ENCODE peak calls at places on chromosomes 4 and X, in four cellular contexts. S is neural progenitor cell, R is A549, O is transverse colon. V is an unnamed sample.

GRCh38 chr4:31620476-31620875 is 900.3 kb downstream of the PCDH7 start:
- DNase-seq in O (no peak), S (no peak), R (no peak), V (no peak)

GRCh38 chr4:145230726-145231125 is 50.3 kb upstream of the OTUD4 start:
- DNase-seq in S (no peak), O (no peak), R (no peak), V (no peak)

GRCh38 chr4:145554691-145555090 is 64.5 kb upstream of the MMAA start:
- DNase-seq in R (no peak), O (no peak), S (no peak), V (no peak)

GRCh38 chrX:124388562-124388961 is 42.2 kb downstream of the SH2D1A start:
- DNase-seq in R (peak; percentile 49), O (peak; percentile 49), S (peak; percentile 67), V (peak; percentile 74)

GRCh38 chr4:155809835-155810234 is 51.0 kb downstream of the GUCY1B1 start:
- DNase-seq in S (peak; percentile 77), R (peak; percentile 88), O (no peak), V (no peak)

GRCh38 chrX:65034641-65035450 is 58.6 kb upstream of the ZC4H2 start:
- DNase-seq in R (peak; percentile 58), O (peak; percentile 85), S (peak; percentile 93), V (peak; percentile 65)

GRCh38 chrX:40933132-40934078 is 151.8 kb upstream of the USP9X start:
- DNase-seq in R (peak; percentile 36), O (no peak), S (peak; percentile 3), V (no peak)

GRCh38 chrX:26918633-26919032 is 544.5 kb downstream of the PPP4R3C start:
- DNase-seq in R (peak; percentile 13), O (no peak), S (peak; percentile 56), V (no peak)

GRCh38 chrX:100070334-100070849 is 339.7 kb downstream of the PCDH19 start:
- DNase-seq in R (no peak), O (no peak), S (peak; percentile 27), V (no peak)

GRCh38 chrX:112819013-112819635 is 21.5 kb downstream of the AMOT start:
- DNase-seq in S (no peak), R (no peak), O (no peak), V (no peak)

GRCh38 chrX:110944323-110944761 is 148.7 kb upstream of the CHRDL1 start:
- DNase-seq in R (no peak), O (no peak), S (peak; percentile 61), V (no peak)

GRCh38 chr4:185999207-185999606 is 69.7 kb upstream of the TLR3 start:
- DNase-seq in O (no peak), R (no peak), S (no peak), V (no peak)

GRCh38 chr4:2879026-2879425 is 35.4 kb downstream of the ADD1 start:
- DNase-seq in S (no peak), R (no peak), O (no peak), V (no peak)

GRCh38 chrX:55713635-55714034 is 3.9 kb upstream of the RRAGB start:
- DNase-seq in R (no peak), S (no peak), O (no peak), V (no peak)

GRCh38 chrX:53445977-53446376 is 11.8 kb upstream of the HSD17B10 start:
- DNase-seq in R (peak; percentile 53), S (peak; percentile 60), O (peak; percentile 43), V (peak; percentile 23)

GRCh38 chr4:52954771-52955170 is 92.7 kb downstream of the RASL11B start:
- DNase-seq in O (no peak), R (no peak), S (no peak), V (no peak)

GRCh38 chr4:75726577-75726976 is 2.2 kb downstream of the USO1 start:
- DNase-seq in O (no peak), S (no peak), R (no peak), V (no peak)

DNA sequence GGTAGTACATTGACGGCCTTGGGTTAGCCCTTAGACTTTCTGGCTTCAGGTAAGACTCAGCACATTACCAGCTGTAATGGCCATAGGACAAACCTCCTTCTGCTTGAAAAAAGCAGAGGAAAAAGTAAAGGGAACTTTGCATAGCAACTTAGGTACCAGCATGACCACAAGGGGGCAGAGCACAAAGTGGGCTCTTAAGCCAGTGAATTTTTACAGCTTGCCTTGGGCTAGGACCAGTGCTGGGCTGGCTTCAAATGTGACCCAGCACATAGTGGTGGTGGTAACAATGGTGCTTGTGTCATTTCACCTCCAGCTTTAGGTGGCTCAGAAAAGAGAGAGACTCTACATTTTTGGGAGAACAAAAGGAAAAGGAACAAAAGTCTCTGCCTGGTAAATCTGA is 66.1 kb downstream of the KLHL4 start:
- DNase-seq in O (no peak), S (peak; percentile 65), R (peak; percentile 42), V (peak; percentile 25)
- TF ChIP-seq CTCF in O (no peak), S (peak; percentile 71), R (peak; percentile 26), V (peak; percentile 68)

GRCh38 chr4:71732706-71733105 is 51.2 kb downstream of the GC start:
- DNase-seq in R (peak; percentile 31), S (peak; percentile 58), O (no peak), V (no peak)
- TF ChIP-seq CTCF in R (peak; percentile 44), S (peak; percentile 68), O (peak; percentile 51), V (peak; percentile 78)

GRCh38 chrX:19888419-19888879 is 1.0 kb upstream of the SH3KBP1 start:
- DNase-seq in S (peak; percentile 64), O (no peak), R (peak; percentile 87), V (no peak)
- TF ChIP-seq CTCF in S (peak; percentile 53), O (peak; percentile 73), R (peak; percentile 59), V (peak; percentile 59)

GRCh38 chrX:30489323-30489722 is 88.2 kb downstream of the TASL start:
- DNase-seq in O (no peak), S (peak; percentile 6), R (peak; percentile 49), V (no peak)
- TF ChIP-seq CTCF in O (no peak), S (peak; percentile 25), R (no peak), V (no peak)

GRCh38 chrX:17697191-17697590 is 40.1 kb upstream of the SCML1 start:
- DNase-seq in O (no peak), S (no peak), R (no peak), V (no peak)
- TF ChIP-seq CTCF in O (no peak), S (no peak), R (no peak), V (peak; percentile 44)

V was measured in neural crest cell.